ENCODE peak calls at places on chromosomes 5 and 9, in five cellular contexts. U is HFFc6; W is GM12864; A is stimulated activated CD4-positive, alpha-beta T cell treated with anti-CD3 and anti-CD28 coated beads, Interleukin-4, amount 100 ng/mL, for 24 hours; I is bronchial epithelial cell. J is an unnamed sample.

GRCh38 chr5:167833456-167833855 is 458.0 kb upstream of the WWC1 start:
- DNase-seq in A (no peak), I (no peak), W (no peak), U (no peak), J (no peak)

GRCh38 chr9:134322781-134323241 is 3.4 kb upstream of the RXRA start:
- DNase-seq in W (no peak), I (no peak), U (no peak), A (no peak), J (no peak)

GRCh38 chr5:138663009-138663408 is 87.8 kb upstream of the HSPA9 start:
- DNase-seq in W (no peak), A (no peak), U (no peak), I (peak; percentile 28), J (peak; percentile 24)

GRCh38 chr9:75229605-75230332 is 141.5 kb downstream of the OSTF1 start:
- DNase-seq in A (no peak), U (no peak), I (peak; percentile 99), W (no peak), J (no peak)

GRCh38 chr9:107127608-107128007 is 155.5 kb upstream of the RAD23B start:
- DNase-seq in W (no peak), I (no peak), A (no peak), U (no peak), J (no peak)

GRCh38 chr9:93864029-93864428 is 91.1 kb downstream of the BARX1 start:
- DNase-seq in I (no peak), W (no peak), U (no peak), A (no peak), J (no peak)

GRCh38 chr5:142830241-142831018 is 60.3 kb downstream of the ARHGAP26 start:
- DNase-seq in I (peak; percentile 50), A (no peak), W (no peak), U (peak; percentile 54), J (no peak)

GRCh38 chr5:60178101-60178500 is 284.6 kb upstream of the PDE4D start:
- DNase-seq in U (no peak), I (no peak), A (no peak), W (no peak), J (no peak)

GRCh38 chr9:9790216-9790872 is 822.5 kb downstream of the PTPRD start:
- DNase-seq in U (no peak), W (peak; percentile 4), A (no peak), I (peak; percentile 23), J (peak; percentile 5)

GRCh38 chr5:124735169-124735858 is 11.1 kb downstream of the ZNF608 start:
- DNase-seq in W (no peak), A (no peak), I (no peak), U (peak; percentile 44), J (no peak)

GRCh38 chr5:104266161-104266560 is 703.6 kb upstream of the NUDT12 start:
- DNase-seq in W (no peak), A (no peak), U (no peak), I (no peak), J (no peak)

GRCh38 chr9:127835930-127836586 is 18.4 kb downstream of the ENG start:
- DNase-seq in U (peak; percentile 79), W (no peak), I (no peak), A (no peak), J (peak; percentile 63)

J was measured in stimulated activated naive CD8-positive, alpha-beta T cell treated with anti-CD3 and anti-CD28 coated beads, Interleukin-15, Interleukin-2, amounts not matched to agents 100 U/mL and 50 U/mL, for 24 hours.